ENCODE peak calls at places on chromosome 21, in ten cellular contexts. W is NCI-H1417; V is NCI-H510A; L is naive thymus-derived CD8-positive, alpha-beta T cell; T is CD8-positive, alpha-beta memory T cell; I is HCT116; C is T follicular helper cell; S is posterior cingulate gyrus; D is retina; P is cardiac fibroblast. G is an unnamed sample.

GRCh38 chr21:42587036-42587435 is 66.4 kb upstream of the PDE9A start:
- DNase-seq in W (no peak), V (no peak), L (no peak), T (no peak), I (no peak), C (no peak), S (peak; percentile 36), D (no peak), P (no peak), G (no peak)

GRCh38 chr21:30434033-30434631 is 4.1 kb downstream of the KRTAP13-4 start:
- DNase-seq in W (peak; percentile 40), V (no peak), L (no peak), T (no peak), I (no peak), C (no peak), S (no peak), D (peak; percentile 3), P (peak; percentile 41), G (no peak)

GRCh38 chr21:31176725-31177124 is 138.4 kb upstream of the KRTAP19-8 start:
- DNase-seq in W (no peak), V (no peak), L (no peak), T (no peak), I (no peak), C (no peak), S (no peak), D (no peak), P (no peak), G (no peak)

GRCh38 chr21:27722095-27722494 is 755.2 kb upstream of the ADAMTS5 start:
- DNase-seq in W (no peak), V (no peak), L (no peak), T (no peak), I (no peak), C (no peak), S (no peak), D (no peak), P (no peak), G (no peak)

GRCh38 chr21:31184462-31184861 is 146.2 kb upstream of the KRTAP19-8 start:
- DNase-seq in W (no peak), V (no peak), L (peak; percentile 63), T (peak; percentile 34), I (no peak), C (peak; percentile 61), S (peak; percentile 19), D (no peak), P (no peak), G (no peak)

GRCh38 chr21:19122371-19122770 is 718.8 kb upstream of the TMPRSS15 start:
- DNase-seq in W (no peak), V (no peak), L (no peak), T (no peak), I (no peak), C (no peak), S (no peak), D (no peak), P (no peak), G (no peak)

GRCh38 chr21:15050588-15051377 is 14.0 kb downstream of the NRIP1 start:
- DNase-seq in W (peak; percentile 73), V (no peak), L (peak; percentile 26), T (no peak), I (no peak), C (no peak), S (peak; percentile 30), D (no peak), P (no peak), G (no peak)

GRCh38 chr21:35138665-35139381 is 89.7 kb upstream of the RUNX1 start:
- DNase-seq in W (peak; percentile 29), V (no peak), L (peak; percentile 57), T (no peak), I (peak; percentile 93), C (peak; percentile 7), S (no peak), D (no peak), P (peak; percentile 92), G (no peak)

GRCh38 chr21:32336711-32337110 is 38.1 kb downstream of the MRAP start:
- DNase-seq in W (no peak), V (no peak), L (no peak), T (no peak), I (no peak), C (no peak), S (peak; percentile 94), D (no peak), P (peak; percentile 48), G (no peak)

G was measured in GM12878.